ENCODE peak calls at places on chromosomes 4 and X, in four cellular contexts. B is mesendoderm, K is IMR-90, I is H1. W is an unnamed sample.

GRCh38 chr4:108834787-108835384 is 72.0 kb upstream of the ETNPPL start:
- DNase-seq in B (peak; percentile 40), K (peak; percentile 74), I (no peak), W (no peak)

GRCh38 chrX:101764538-101764937 is 104.9 kb upstream of the ARMCX2 start:
- DNase-seq in B (peak; percentile 14), K (no peak), I (no peak), W (no peak)

GRCh38 chrX:130719399-130719798 is 183.6 kb downstream of the ENOX2 start:
- DNase-seq in B (no peak), K (no peak), I (no peak), W (no peak)

GRCh38 chrX:110218591-110218990 is 99.3 kb downstream of the AMMECR1 start:
- DNase-seq in B (no peak), K (peak; percentile 67), I (no peak), W (no peak)

GRCh38 chrX:151723156-151723760 is 7.4 kb downstream of the FATE1 start:
- DNase-seq in B (peak; percentile 32), K (no peak), I (no peak), W (no peak)

GRCh38 chrX:103498786-103499185 is 20.5 kb downstream of the RAB40A start:
- DNase-seq in B (no peak), K (no peak), I (no peak), W (no peak)

GRCh38 chr4:77695769-77696168 is 90.1 kb downstream of the CXCL13 start:
- DNase-seq in B (peak; percentile 71), K (peak; percentile 97), I (no peak), W (no peak)

GRCh38 chrX:37423864-37424569 is 74.9 kb downstream of the PRRG1 start:
- DNase-seq in B (peak; percentile 16), K (peak; percentile 29), I (no peak), W (no peak)

GRCh38 chr4:8356856-8357255 is 83.7 kb downstream of the ACOX3 start:
- DNase-seq in B (no peak), K (no peak), I (no peak), W (peak; percentile 20)

GRCh38 chr4:175346381-175346780 is 428.2 kb downstream of the ADAM29 start:
- DNase-seq in B (no peak), K (no peak), I (no peak), W (no peak)

GRCh38 chrX:124010157-124010556 is 48.7 kb downstream of the STAG2 start:
- DNase-seq in B (no peak), K (peak; percentile 7), I (no peak), W (no peak)
- H4K5ac ChIP-seq in B (no peak overlapping the region), K (no peak overlapping the region), I (no peak overlapping the region), W (no peak overlapping the region)

DNA sequence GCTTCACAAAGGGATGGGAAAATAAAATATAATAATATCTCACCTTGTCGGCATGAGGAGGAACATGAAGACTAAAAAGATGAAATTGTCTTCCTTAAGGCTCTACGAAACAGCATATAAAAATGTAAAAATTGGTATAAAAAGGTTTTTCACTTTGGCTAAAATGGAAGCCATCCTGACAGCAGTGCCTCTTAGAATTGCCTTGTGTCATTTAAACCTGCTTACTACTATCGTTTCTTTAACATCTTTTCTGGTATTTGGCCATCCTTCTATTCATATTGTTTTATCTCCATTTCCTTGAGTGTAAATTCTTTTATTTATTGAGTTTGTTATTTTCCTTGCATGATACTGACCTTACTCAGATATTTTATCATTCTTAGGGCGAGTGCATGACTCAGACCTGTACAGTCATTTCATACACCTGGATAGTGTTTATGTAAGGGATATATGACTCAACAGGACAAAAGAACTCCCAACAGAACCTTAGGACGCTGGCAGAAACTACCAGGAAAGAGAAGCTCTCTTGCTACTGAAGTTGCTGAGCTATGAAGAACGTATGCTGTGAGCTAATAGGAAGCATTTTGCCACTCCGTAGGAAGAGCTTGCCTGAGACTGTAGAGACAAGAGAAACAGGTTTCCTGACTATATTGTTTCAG is 5.8 kb upstream of the CDKN2AIP start:
- DNase-seq in B (no peak), K (peak; percentile 97), I (no peak), W (no peak)
- H4K5ac ChIP-seq in B (no peak overlapping the region), K (no peak overlapping the region), I (no peak overlapping the region), W (no peak overlapping the region)

DNA sequence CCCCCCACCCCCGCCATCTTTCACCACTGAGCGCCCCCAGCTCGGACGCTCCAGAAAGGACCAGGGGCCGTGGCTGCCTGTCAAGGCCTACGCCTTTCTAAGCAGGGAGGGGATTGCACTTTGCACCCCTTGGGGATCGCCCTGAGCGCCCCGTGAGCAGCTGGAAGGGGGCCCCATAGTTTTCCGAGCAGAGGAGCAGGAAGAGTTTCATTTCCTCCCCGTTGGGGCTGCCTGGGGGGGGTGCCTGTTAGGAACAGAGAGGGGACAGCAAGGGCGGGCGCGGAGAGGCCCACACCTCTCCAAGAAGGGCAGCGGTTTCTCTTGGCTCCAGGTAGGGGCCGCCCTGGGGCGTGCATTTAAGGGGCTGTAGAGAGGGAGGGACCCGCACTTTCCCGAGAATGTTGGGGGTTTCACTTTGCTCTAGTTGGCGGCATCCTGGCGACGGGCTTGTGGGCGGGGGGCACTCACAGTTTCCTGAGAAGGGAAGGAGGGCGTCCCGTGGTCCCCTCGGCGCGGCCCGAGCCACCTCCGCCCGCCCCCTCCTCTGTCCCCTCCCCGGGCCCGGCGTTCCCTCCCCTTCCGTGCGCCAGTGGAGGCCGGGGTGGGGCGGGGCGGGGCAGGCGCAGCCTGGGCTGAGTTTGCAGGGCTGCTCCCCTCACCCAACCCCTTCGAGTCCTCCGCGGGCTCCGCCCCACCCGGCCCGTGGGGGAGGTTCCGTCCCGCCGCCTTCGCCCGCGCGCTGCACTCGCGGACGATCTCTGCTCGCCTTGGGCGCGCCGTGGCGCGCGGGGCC is 82.3 kb upstream of the CD99 start:
- DNase-seq in B (peak; percentile 91), K (peak; percentile 72), I (peak; percentile 84), W (peak; percentile 84)
- H4K5ac ChIP-seq in B (no peak overlapping the region), K (peak overlapping the region; percentile 14), I (peak overlapping the region; percentile 79), W (no peak overlapping the region)

DNA sequence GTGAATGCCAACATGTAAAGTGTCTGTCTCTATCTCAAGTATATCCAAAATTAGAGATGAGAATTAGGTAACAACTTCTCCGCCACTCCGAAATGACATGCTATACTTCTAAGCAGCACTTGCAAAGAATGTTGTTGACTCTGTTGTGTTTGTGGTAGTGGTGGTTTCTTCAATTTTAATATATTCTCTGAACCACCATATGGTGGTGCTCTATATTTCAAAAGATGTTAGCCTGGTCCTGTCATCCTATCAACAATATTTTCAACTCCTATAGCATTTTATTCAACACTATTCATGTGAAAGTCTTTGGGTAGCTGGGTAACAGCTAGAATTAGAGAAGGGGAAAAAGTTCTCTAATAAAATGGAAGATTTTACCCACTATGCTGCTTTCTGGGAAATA is 1622.8 kb upstream of the IGFBP7 start:
- DNase-seq in B (peak; percentile 19), K (no peak), I (no peak), W (no peak)
- H4K5ac ChIP-seq in B (no peak overlapping the region), K (no peak overlapping the region), I (no peak overlapping the region), W (no peak overlapping the region)

GRCh38 chrX:14927391-14927790 is 54.2 kb downstream of the MOSPD2 start:
- DNase-seq in B (no peak), K (peak; percentile 58), I (no peak), W (no peak)
- H4K5ac ChIP-seq in B (no peak overlapping the region), K (no peak overlapping the region), I (no peak overlapping the region), W (no peak overlapping the region)

DNA sequence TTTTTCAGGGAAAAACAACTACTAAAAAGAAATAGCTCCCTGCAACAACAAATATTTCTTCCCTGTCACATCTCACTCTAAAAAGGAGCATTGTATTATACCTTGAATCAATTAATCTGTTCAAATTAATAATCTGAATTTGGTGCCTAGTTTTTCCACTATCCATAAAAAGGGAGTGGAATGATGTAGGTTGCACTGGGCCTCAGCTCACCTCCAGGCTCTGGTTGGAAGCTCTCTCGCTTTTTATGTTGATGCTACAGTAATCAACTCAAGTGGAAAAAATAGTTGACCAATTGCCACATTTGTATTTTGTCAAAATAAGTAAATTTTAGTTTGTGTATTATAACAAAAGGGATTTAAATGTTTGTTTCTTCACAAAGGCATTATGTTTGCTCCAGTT is 126.1 kb downstream of the MAD2L1 start:
- DNase-seq in B (no peak), K (no peak), I (no peak), W (no peak)
- H4K5ac ChIP-seq in B (no peak overlapping the region), K (no peak overlapping the region), I (no peak overlapping the region), W (no peak overlapping the region)

DNA sequence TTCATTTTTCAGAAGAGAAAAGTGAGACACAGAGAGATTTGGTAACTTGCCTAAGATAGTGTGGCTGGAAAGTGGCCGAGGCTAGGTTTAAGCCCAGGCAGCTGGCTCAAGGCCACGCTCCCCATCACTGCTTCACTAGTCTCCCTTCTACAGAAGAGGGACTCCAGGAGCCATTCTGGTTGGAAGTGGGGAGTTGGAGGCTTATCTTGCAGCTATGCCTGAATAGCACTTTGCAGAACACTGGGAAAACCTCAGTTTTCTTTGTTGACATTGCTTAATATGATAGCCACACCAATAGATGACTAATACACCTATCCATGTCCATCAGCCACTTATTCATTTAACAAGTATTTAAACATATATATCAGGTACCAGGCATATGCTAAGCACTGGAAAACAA is 18.5 kb downstream of the LRRC66 start:
- DNase-seq in B (no peak), K (peak; percentile 40), I (no peak), W (no peak)
- H4K5ac ChIP-seq in B (no peak overlapping the region), K (no peak overlapping the region), I (no peak overlapping the region), W (no peak overlapping the region)

GRCh38 chr4:27194599-27194998 is 334.0 kb downstream of the STIM2 start:
- DNase-seq in B (no peak), K (no peak), I (no peak), W (no peak)

GRCh38 chr4:27186710-27187109 is 326.1 kb downstream of the STIM2 start:
- DNase-seq in B (no peak), K (no peak), I (no peak), W (no peak)

GRCh38 chr4:27184508-27185155 is 324.0 kb downstream of the STIM2 start:
- DNase-seq in B (no peak), K (no peak), I (no peak), W (no peak)

GRCh38 chr4:27187786-27188185 is 327.1 kb downstream of the STIM2 start:
- DNase-seq in B (peak; percentile 59), K (no peak), I (no peak), W (no peak)

DNA sequence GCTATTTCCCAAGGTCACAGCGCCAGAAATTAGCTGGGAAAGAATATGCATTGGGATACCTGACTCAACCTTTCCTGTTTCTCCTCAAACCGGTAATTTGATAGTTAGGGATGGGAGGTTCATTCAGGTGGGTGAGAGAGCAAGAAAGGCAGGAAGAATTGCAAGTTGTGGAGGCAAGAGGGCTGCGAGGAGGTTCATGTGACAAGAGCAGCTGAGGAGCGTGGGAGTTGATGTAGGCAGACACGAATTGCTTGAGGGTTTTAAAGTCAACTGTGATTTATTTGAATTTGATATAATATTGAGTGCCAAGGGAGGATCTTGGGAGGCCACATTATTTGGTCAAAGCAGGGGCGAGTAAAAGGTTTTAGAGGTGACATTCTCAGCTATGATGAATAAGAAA is 329.0 kb downstream of the STIM2 start:
- DNase-seq in B (no peak), K (no peak), I (no peak), W (no peak)
- H4K5ac ChIP-seq in B (no peak overlapping the region), K (no peak overlapping the region), I (no peak overlapping the region), W (no peak overlapping the region)

W was measured in H9.